ENCODE peak calls at places on chromosome 5, in eight cellular contexts. B is HepG2, T is ovary, Z is A549, Q is esophagus squamous epithelium, W is body of pancreas, K is prostate gland, N is IMR-90. V is an unnamed sample.

GRCh38 chr5:73796164-73797141 is 170.5 kb downstream of the ARHGEF28 start:
- DNase-seq in B (peak), T (peak), Z (peak), Q (no peak), W (peak), K (no peak), N (peak), V (peak)

GRCh38 chr5:136246632-136247031 is 53.7 kb upstream of the SMIM32 start:
- DNase-seq in B (no peak), T (no peak), Z (no peak), Q (no peak), W (no peak), K (no peak), N (no peak), V (no peak)

GRCh38 chr5:124438390-124439380 is 307.8 kb downstream of the ZNF608 start:
- DNase-seq in B (no peak), T (no peak), Z (no peak), Q (no peak), W (no peak), K (no peak), N (no peak), V (no peak)

GRCh38 chr5:180589771-180590542 is 1.3 kb downstream of the SCGB3A1 start:
- DNase-seq in B (no peak), T (no peak), Z (no peak), Q (no peak), W (no peak), K (no peak), N (no peak), V (no peak)

GRCh38 chr5:11903121-11903613 is 1.1 kb downstream of the CTNND2 start:
- DNase-seq in B (no peak), T (no peak), Z (no peak), Q (no peak), W (peak), K (no peak), N (no peak), V (no peak)

GRCh38 chr5:68354315-68354714 is 138.8 kb downstream of the PIK3R1 start:
- DNase-seq in B (no peak), T (no peak), Z (no peak), Q (no peak), W (no peak), K (no peak), N (no peak), V (no peak)

GRCh38 chr5:173643964-173644363 is 27.5 kb upstream of the BOD1 start:
- DNase-seq in B (no peak), T (no peak), Z (no peak), Q (no peak), W (peak), K (no peak), N (peak), V (peak)

GRCh38 chr5:102542064-102542463 is 43.3 kb upstream of the SLCO6A1 start:
- DNase-seq in B (no peak), T (no peak), Z (no peak), Q (no peak), W (no peak), K (no peak), N (no peak), V (no peak)

GRCh38 chr5:135544666-135545045 is 8.9 kb upstream of the NEUROG1 start:
- DNase-seq in B (no peak), T (no peak), Z (no peak), Q (no peak), W (no peak), K (no peak), N (no peak), V (no peak)

GRCh38 chr5:135546014-135546413 is 10.2 kb upstream of the NEUROG1 start:
- DNase-seq in B (no peak), T (no peak), Z (no peak), Q (no peak), W (no peak), K (no peak), N (no peak), V (no peak)

GRCh38 chr5:68176802-68177479 is 38.6 kb upstream of the PIK3R1 start:
- DNase-seq in B (no peak), T (no peak), Z (no peak), Q (no peak), W (no peak), K (no peak), N (no peak), V (no peak)

GRCh38 chr5:166370928-166371690 is 1920.3 kb upstream of the WWC1 start:
- DNase-seq in B (no peak), T (no peak), Z (no peak), Q (no peak), W (no peak), K (no peak), N (no peak), V (no peak)

GRCh38 chr5:151737421-151737820 is 21.0 kb downstream of the ATOX1 start:
- DNase-seq in B (no peak), T (no peak), Z (no peak), Q (no peak), W (no peak), K (no peak), N (no peak), V (no peak)

GRCh38 chr5:581266-581665 is 30.9 kb upstream of the CEP72 start:
- DNase-seq in B (no peak), T (no peak), Z (no peak), Q (no peak), W (no peak), K (no peak), N (no peak), V (peak)

GRCh38 chr5:82011761-82012160 is 39.9 kb downstream of the ATG10 start:
- DNase-seq in B (no peak), T (no peak), Z (no peak), Q (no peak), W (no peak), K (no peak), N (peak), V (no peak)

GRCh38 chr5:156149203-156149602 is 177.8 kb upstream of the SGCD start:
- DNase-seq in B (no peak), T (no peak), Z (peak), Q (no peak), W (no peak), K (no peak), N (peak), V (no peak)

GRCh38 chr5:139644646-139645494 is 3.3 kb upstream of the CXXC5 start:
- DNase-seq in B (no peak), T (no peak), Z (no peak), Q (no peak), W (peak), K (no peak), N (no peak), V (peak)

GRCh38 chr5:62331921-62332320 is 25.9 kb downstream of the KIF2A start:
- DNase-seq in B (no peak), T (no peak), Z (no peak), Q (no peak), W (no peak), K (no peak), N (no peak), V (no peak)

GRCh38 chr5:108503986-108504385 is 122.1 kb upstream of the FBXL17 start:
- DNase-seq in B (no peak), T (no peak), Z (no peak), Q (no peak), W (no peak), K (no peak), N (no peak), V (no peak)

GRCh38 chr5:79956173-79956670 is 34.8 kb downstream of the MTX3 start:
- DNase-seq in B (no peak), T (no peak), Z (no peak), Q (no peak), W (no peak), K (no peak), N (peak), V (no peak)

GRCh38 chr5:172140866-172141265 is 47.2 kb downstream of the STK10 start:
- DNase-seq in B (no peak), T (no peak), Z (no peak), Q (no peak), W (no peak), K (no peak), N (no peak), V (no peak)

GRCh38 chr5:91136271-91136670 is 246.8 kb downstream of the ARRDC3 start:
- DNase-seq in B (no peak), T (no peak), Z (peak), Q (no peak), W (no peak), K (no peak), N (peak), V (no peak)

GRCh38 chr5:42360061-42360460 is 63.2 kb upstream of the GHR start:
- DNase-seq in B (no peak), T (no peak), Z (no peak), Q (no peak), W (no peak), K (peak), N (peak), V (no peak)

GRCh38 chr5:132434813-132435286 is 55.7 kb downstream of the IRF1 start:
- DNase-seq in B (peak), T (no peak), Z (no peak), Q (no peak), W (no peak), K (peak), N (no peak), V (no peak)

GRCh38 chr5:84343171-84343570 is 41.5 kb downstream of the EDIL3 start:
- DNase-seq in B (no peak), T (no peak), Z (no peak), Q (no peak), W (no peak), K (no peak), N (no peak), V (no peak)

GRCh38 chr5:51185985-51186384 is 197.3 kb upstream of the ISL1 start:
- DNase-seq in B (no peak), T (no peak), Z (no peak), Q (no peak), W (no peak), K (no peak), N (no peak), V (no peak)

GRCh38 chr5:39176740-39177628 is 42.4 kb downstream of the FYB1 start:
- DNase-seq in B (no peak), T (no peak), Z (no peak), Q (no peak), W (no peak), K (no peak), N (no peak), V (no peak)

GRCh38 chr5:96868603-96869371 is 7.5 kb upstream of the ERAP2 start:
- DNase-seq in B (peak), T (no peak), Z (peak), Q (no peak), W (peak), K (peak), N (peak), V (no peak)

GRCh38 chr5:67805666-67806348 is 409.7 kb upstream of the PIK3R1 start:
- DNase-seq in B (no peak), T (no peak), Z (no peak), Q (no peak), W (no peak), K (no peak), N (no peak), V (no peak)

GRCh38 chr5:171120986-171121622 is 187.9 kb upstream of the TLX3 start:
- DNase-seq in B (no peak), T (no peak), Z (no peak), Q (no peak), W (no peak), K (no peak), N (no peak), V (no peak)

GRCh38 chr5:175448276-175448675 is 4.3 kb upstream of the DRD1 start:
- DNase-seq in B (no peak), T (no peak), Z (no peak), Q (no peak), W (no peak), K (no peak), N (no peak), V (no peak)

GRCh38 chr5:119301947-119302346 is 53.9 kb upstream of the TNFAIP8 start:
- DNase-seq in B (no peak), T (no peak), Z (peak), Q (no peak), W (no peak), K (no peak), N (peak), V (no peak)
- TF ChIP-seq POLR2A in B (no peak), T (no peak), Z (no peak), Q (no peak), W (no peak), K (no peak), N (no peak), V (no peak)

DNA sequence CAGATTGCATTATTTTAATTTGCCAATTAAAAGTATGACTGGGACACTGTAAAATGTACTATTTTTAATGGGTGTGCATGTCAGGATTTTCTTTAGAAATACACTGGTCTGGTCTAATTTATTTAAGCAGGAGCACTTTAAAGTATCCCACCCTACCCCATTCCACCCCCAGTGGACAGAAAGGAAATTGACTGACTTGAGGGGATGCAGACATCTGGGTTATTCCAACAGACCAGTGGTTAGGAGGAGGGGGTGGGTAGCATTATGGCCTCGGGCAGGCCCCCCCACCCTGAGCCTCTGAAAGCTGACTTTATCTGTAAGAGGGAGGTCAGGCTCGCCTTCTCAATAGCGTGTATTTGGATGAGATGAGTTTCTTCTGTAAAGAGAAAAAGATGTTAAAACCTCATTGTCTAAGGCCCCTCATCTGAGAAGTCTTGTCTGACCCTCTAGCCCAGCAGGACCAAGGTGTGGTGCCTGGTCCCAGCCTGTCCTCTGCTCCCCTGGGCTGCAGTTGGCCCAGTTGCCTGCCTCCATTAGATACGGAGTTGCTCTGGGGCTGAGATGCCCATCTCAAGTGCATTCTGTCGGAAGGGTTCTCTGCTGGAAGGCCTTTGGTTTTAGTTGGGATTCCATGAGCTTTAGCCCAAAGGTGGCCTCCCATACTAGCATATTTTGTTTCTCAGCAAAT is 4.4 kb downstream of the HNRNPAB start:
- DNase-seq in B (no peak), T (no peak), Z (no peak), Q (no peak), W (no peak), K (no peak), N (no peak), V (no peak)
- TF ChIP-seq CTCF in B (no peak), T (no peak), Z (no peak), Q (peak), W (no peak), K (no peak), N (peak), V (no peak)

GRCh38 chr5:4362411-4362810 is 766.8 kb downstream of the IRX1 start:
- DNase-seq in B (no peak), T (no peak), Z (no peak), Q (no peak), W (no peak), K (no peak), N (no peak), V (no peak)
- H3K27ac ChIP-seq in B (no peak), T (no peak), Z (no peak), Q (no peak), W (no peak), K (no peak), N (no peak), V (no peak)

GRCh38 chr5:76715734-76716455 is at the start of gene F2R:
- DNase-seq in B (peak), T (peak), Z (peak), Q (no peak), W (peak), K (peak), N (peak), V (peak)
- TF ChIP-seq POLR2A in B (no peak), T (no peak), Z (peak), Q (no peak), W (no peak), K (no peak), N (peak), V (no peak)

DNA sequence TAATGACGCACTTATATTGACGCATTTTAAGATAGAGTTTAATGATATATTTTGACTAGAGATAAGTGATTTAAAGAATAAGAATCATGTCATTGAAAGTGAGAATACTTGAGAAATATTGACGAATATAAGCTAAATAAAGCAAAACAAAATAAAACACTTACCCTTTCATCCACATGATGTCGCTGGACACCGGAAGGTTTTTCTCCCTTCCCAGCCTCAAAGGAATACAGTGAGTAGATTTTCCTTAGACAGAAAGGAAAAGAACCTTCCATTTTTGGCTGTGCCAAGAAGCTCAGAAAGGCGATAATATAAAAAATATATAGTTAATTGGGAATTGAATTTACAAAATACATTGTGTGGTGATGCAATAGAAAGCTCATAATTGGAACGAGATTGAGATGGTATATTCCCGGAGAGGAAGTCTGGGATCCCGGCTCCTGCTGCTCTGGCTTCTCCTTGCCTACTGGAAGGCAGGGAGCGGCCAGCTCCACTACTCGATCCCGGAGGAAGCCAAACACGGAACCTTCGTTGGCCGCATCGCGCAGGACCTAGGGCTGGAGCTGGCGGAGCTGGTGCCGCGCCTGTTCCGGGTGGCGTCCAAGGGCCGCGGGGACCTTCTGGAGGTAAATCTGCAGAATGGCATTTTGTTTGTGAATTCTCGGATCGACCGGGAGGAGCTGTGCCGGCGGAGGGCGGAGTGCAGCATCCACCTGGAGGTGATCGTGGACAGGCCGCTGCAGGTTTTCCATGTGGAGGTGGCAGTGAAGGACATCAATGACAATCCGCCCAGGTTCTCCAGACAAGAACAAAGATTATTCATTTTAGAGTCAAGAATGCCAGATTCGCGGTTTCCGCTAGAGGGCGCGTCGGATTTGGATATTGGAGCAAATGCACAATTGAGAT is at the start of gene PCDHA5:
- DNase-seq in B (peak), T (no peak), Z (peak), Q (no peak), W (peak), K (no peak), N (no peak), V (no peak)
- TF ChIP-seq CTCF in B (peak), T (no peak), Z (peak), Q (no peak), W (peak), K (no peak), N (peak), V (peak)

DNA sequence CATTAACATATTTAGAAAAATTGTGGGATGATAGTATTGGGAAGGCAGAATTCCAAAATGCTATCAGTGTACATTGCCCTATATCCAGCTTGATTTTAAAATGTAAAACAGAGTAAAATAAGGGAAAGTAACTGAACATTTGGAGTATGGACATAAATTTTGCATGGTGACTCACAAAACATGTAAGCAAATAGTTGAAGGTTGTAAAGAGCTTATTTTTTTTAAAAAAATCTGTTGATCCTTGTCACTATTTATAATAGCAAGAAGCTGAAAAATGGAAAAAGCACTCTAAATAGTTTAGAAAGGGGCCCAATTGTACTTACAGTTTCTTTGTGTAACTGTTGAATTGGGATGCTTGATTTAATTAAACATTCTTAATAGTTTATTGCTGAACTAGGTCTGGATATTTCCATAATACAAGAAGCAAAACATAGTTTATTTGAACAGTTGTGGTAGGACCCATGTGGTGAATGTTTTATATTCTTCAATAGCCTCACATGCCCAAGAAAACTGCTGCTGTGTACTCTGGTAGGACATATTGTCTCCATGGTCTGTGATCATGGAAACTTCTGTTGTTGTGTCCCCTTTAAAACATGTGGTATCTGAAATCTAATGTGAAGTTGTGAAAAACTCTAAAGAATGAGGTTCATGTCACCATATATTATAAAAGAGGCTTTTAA is 82.4 kb downstream of the NNT start:
- DNase-seq in B (no peak), T (no peak), Z (no peak), Q (no peak), W (no peak), K (no peak), N (peak), V (no peak)
- H3K27ac ChIP-seq in B (no peak), T (no peak), Z (no peak), Q (no peak), W (no peak), K (no peak), N (peak), V (peak)

GRCh38 chr5:149414405-149415244 is 35.5 kb upstream of the IL17B start:
- DNase-seq in B (no peak), T (no peak), Z (no peak), Q (no peak), W (peak), K (no peak), N (peak), V (no peak)
- TF ChIP-seq POLR2A in B (no peak), T (no peak), Z (no peak), Q (no peak), W (no peak), K (no peak), N (no peak), V (no peak)

DNA sequence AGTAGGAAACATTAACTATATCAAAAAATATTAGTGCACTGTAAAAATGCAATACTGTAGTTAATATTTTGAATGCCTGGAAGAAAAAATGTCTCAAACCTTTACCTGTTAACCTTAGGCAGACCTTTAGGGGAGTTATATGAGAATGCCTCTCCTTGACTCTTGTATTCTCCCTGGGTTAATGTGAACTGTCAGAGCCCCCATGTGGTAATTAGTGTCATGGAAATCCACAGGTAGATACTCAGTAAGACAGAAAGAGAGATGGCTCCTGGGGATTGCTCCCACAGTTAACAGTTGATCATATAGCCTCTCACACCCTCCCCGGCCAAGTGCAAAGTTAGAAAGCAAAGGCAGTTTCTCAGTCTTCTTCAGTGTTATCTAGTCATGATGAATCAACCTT is 742.8 kb downstream of the NR2F1-AS1 start:
- DNase-seq in B (peak), T (no peak), Z (peak), Q (no peak), W (no peak), K (no peak), N (no peak), V (no peak)
- TF ChIP-seq CTCF in B (peak), T (no peak), Z (peak), Q (no peak), W (no peak), K (no peak), N (peak), V (no peak)

GRCh38 chr5:148972396-148972795 is 90.5 kb downstream of the SH3TC2 start:
- DNase-seq in B (no peak), T (no peak), Z (no peak), Q (no peak), W (no peak), K (peak), N (no peak), V (no peak)
- H3K27ac ChIP-seq in B (no peak), T (no peak), Z (peak), Q (peak), W (no peak), K (peak), N (peak), V (peak)

GRCh38 chr5:10329421-10329807 is 21.7 kb upstream of the CMBL start:
- DNase-seq in B (no peak), T (no peak), Z (no peak), Q (no peak), W (no peak), K (no peak), N (no peak), V (no peak)
- TF ChIP-seq POLR2A in B (no peak), T (no peak), Z (no peak), Q (no peak), W (no peak), K (no peak), N (no peak), V (no peak)